ENCODE peak calls at places on chromosome 7, in ten cellular contexts. K is transverse colon, T is B cell, I is dorsolateral prefrontal cortex, O is chondrocyte, Q is A549, E is astrocyte, C is AG09309, V is foreskin fibroblast, N is GM23338. F is an unnamed sample.

GRCh38 chr7:101550641-101551531 is 78.2 kb downstream of the MYL10 start:
- DNase-seq in K (peak), T (no peak), I (peak), O (peak), Q (no peak), E (no peak), C (no peak), V (no peak), N (peak), F (no peak)

GRCh38 chr7:109879429-109879828 is 1211.5 kb upstream of the LRRN3 start:
- DNase-seq in K (no peak), T (no peak), I (no peak), O (no peak), Q (no peak), E (no peak), C (no peak), V (no peak), N (no peak), F (no peak)

GRCh38 chr7:879706-880105 is 3.4 kb downstream of the GET4 start:
- DNase-seq in K (no peak), T (no peak), I (no peak), O (no peak), Q (no peak), E (no peak), C (no peak), V (no peak), N (no peak), F (no peak)

GRCh38 chr7:35518767-35519166 is 176.2 kb downstream of the HERPUD2 start:
- DNase-seq in K (no peak), T (no peak), I (no peak), O (no peak), Q (no peak), E (no peak), C (no peak), V (no peak), N (no peak), F (no peak)

GRCh38 chr7:39952378-39952777 is 2.3 kb downstream of the CDK13 start:
- DNase-seq in K (no peak), T (no peak), I (no peak), O (no peak), Q (no peak), E (peak), C (no peak), V (no peak), N (no peak), F (no peak)

GRCh38 chr7:139016931-139017511 is 18.8 kb downstream of the ZC3HAV1L start:
- DNase-seq in K (peak), T (peak), I (peak), O (no peak), Q (peak), E (peak), C (no peak), V (peak), N (peak), F (peak)

GRCh38 chr7:27546610-27547009 is 116.1 kb downstream of the HIBADH start:
- DNase-seq in K (no peak), T (no peak), I (no peak), O (no peak), Q (no peak), E (no peak), C (no peak), V (no peak), N (no peak), F (no peak)

GRCh38 chr7:121138262-121138933 is 149.9 kb downstream of the CPED1 start:
- DNase-seq in K (peak), T (peak), I (no peak), O (no peak), Q (no peak), E (no peak), C (no peak), V (no peak), N (peak), F (peak)

GRCh38 chr7:103929808-103930415 is 59.5 kb downstream of the RELN start:
- DNase-seq in K (no peak), T (no peak), I (no peak), O (no peak), Q (no peak), E (no peak), C (no peak), V (no peak), N (no peak), F (no peak)

GRCh38 chr7:5383314-5384098 is 40.1 kb downstream of the TNRC18 start:
- DNase-seq in K (no peak), T (no peak), I (no peak), O (no peak), Q (no peak), E (no peak), C (no peak), V (no peak), N (no peak), F (no peak)

GRCh38 chr7:50142421-50143113 is 49.5 kb upstream of the ZPBP start:
- DNase-seq in K (no peak), T (peak), I (no peak), O (no peak), Q (no peak), E (peak), C (peak), V (peak), N (peak), F (no peak)

GRCh38 chr7:98133181-98133580 is 26.5 kb downstream of the LMTK2 start:
- DNase-seq in K (peak), T (peak), I (no peak), O (no peak), Q (no peak), E (peak), C (no peak), V (no peak), N (no peak), F (peak)

GRCh38 chr7:45131891-45132290 is 20.4 kb upstream of the TBRG4 start:
- DNase-seq in K (no peak), T (no peak), I (no peak), O (peak), Q (no peak), E (no peak), C (no peak), V (no peak), N (no peak), F (no peak)

GRCh38 chr7:95753440-95753839 is 18.9 kb upstream of the DYNC1I1 start:
- DNase-seq in K (no peak), T (no peak), I (no peak), O (no peak), Q (no peak), E (no peak), C (no peak), V (no peak), N (no peak), F (no peak)

GRCh38 chr7:17706255-17706654 is 234.0 kb downstream of the SNX13 start:
- DNase-seq in K (no peak), T (no peak), I (no peak), O (no peak), Q (no peak), E (no peak), C (no peak), V (no peak), N (no peak), F (no peak)
- TF ChIP-seq CTCF in K (no peak), T (no peak), I (no peak), O (no peak), Q (no peak), E (no peak), C (no peak), V (no peak), N (no peak), F (no peak)

GRCh38 chr7:21253740-21254687 is 173.9 kb upstream of the SP4 start:
- DNase-seq in K (peak), T (peak), I (peak), O (no peak), Q (peak), E (peak), C (no peak), V (peak), N (peak), F (peak)
- TF ChIP-seq CTCF in K (no peak), T (peak), I (peak), O (peak), Q (peak), E (peak), C (peak), V (peak), N (peak), F (peak)

GRCh38 chr7:34087892-34088891 is 182.9 kb downstream of the BMPER start:
- DNase-seq in K (peak), T (no peak), I (no peak), O (no peak), Q (no peak), E (no peak), C (no peak), V (no peak), N (peak), F (no peak)

GRCh38 chr7:34093276-34093675 is 187.9 kb downstream of the BMPER start:
- DNase-seq in K (no peak), T (no peak), I (no peak), O (no peak), Q (no peak), E (no peak), C (no peak), V (no peak), N (no peak), F (no peak)

GRCh38 chr7:34096135-34096775 is 190.9 kb downstream of the BMPER start:
- DNase-seq in K (peak), T (no peak), I (peak), O (no peak), Q (no peak), E (peak), C (peak), V (peak), N (no peak), F (no peak)

GRCh38 chr7:34090796-34091195 is 185.5 kb downstream of the BMPER start:
- DNase-seq in K (no peak), T (no peak), I (no peak), O (no peak), Q (no peak), E (no peak), C (no peak), V (no peak), N (no peak), F (no peak)

DNA sequence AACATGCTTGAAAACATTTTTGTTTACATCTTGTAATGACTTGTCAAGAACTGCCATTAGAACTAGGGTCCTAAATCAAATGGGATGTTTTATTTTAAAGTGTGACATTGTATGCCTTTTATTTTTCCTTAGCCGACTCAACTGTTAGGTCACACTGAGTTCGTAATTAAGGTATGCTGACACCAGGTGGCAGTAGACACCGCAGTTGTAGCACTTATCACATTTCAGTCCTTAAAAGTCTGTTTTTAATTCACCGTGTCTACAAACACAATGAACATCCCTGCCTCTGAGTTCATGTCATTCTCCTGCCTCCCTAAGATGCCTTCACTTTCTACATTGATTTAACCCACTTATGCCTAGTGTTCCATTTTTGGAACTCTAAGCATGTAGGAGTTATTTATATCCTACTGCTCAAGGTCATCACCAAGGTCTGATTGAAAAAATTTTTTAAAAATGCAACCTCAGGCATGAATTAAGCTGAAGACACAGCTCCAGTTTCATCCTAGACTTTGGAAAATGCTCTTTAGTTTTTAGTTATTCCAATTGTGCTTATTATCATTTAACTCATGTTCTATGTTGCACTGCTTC is 186.1 kb downstream of the BMPER start:
- DNase-seq in K (peak), T (peak), I (no peak), O (no peak), Q (no peak), E (no peak), C (no peak), V (no peak), N (peak), F (no peak)
- TF ChIP-seq CTCF in K (peak), T (no peak), I (peak), O (peak), Q (peak), E (peak), C (peak), V (peak), N (peak), F (peak)

DNA sequence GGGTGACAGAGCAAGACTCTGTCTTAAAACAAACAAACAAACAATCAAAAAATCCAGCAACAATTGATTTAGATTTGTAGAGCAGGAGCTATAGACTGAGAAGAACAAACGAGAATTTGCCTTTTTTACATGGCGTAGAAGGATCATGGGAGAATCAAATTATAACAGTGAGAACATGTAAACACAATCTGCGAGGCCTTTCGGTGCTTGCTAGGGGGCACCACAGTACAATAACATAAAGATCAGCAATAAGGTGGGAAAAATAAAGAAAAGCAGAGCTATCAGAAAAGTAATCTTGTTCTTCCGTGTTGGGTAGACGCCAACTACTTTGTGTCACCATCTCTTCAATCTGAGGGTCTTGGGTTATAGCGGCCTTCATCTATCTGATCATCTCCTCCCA is 82.2 kb downstream of the NOD1 start:
- DNase-seq in K (no peak), T (peak), I (no peak), O (no peak), Q (no peak), E (no peak), C (no peak), V (no peak), N (peak), F (no peak)
- TF ChIP-seq CTCF in K (no peak), T (no peak), I (no peak), O (peak), Q (peak), E (no peak), C (no peak), V (peak), N (peak), F (peak)

GRCh38 chr7:81715984-81716588 is 53.8 kb downstream of the HGF start:
- DNase-seq in K (no peak), T (no peak), I (no peak), O (no peak), Q (no peak), E (peak), C (no peak), V (no peak), N (peak), F (no peak)
- TF ChIP-seq CTCF in K (no peak), T (no peak), I (no peak), O (peak), Q (peak), E (peak), C (peak), V (peak), N (peak), F (peak)

GRCh38 chr7:104982308-104982755 is 31.7 kb upstream of the KMT2E start:
- DNase-seq in K (no peak), T (no peak), I (no peak), O (no peak), Q (no peak), E (peak), C (no peak), V (no peak), N (no peak), F (no peak)
- TF ChIP-seq CTCF in K (no peak), T (no peak), I (no peak), O (no peak), Q (no peak), E (no peak), C (no peak), V (no peak), N (no peak), F (no peak)